ENCODE peak calls at places on chromosomes 6 and 20, in ten cellular contexts. One of them, this sample, is unnamed.

GRCh38 chr20:23195635-23196034 is 109.5 kb upstream of the CD93 start:
- DNase-seq in nephron progenitor cell: no peak
- DNase-seq in NCI-H2171 treated with DMSO at 0.1 percent for 48 hours: no peak
- DNase-seq in SHP77: no peak
- DNase-seq in activated CD8-positive, alpha-beta T cell treated with anti-CD3 and anti-CD28 coated beads for 36 hours: no peak
- DNase-seq in adipocyte: no peak
- DNase-seq in T1000: no peak
- DNase-seq in AG09309: no peak
- DNase-seq in hepatocyte: no peak
- DNase-seq in NCI-H1105: no peak
- DNase-seq in this sample: no peak

GRCh38 chr6:143337201-143337949 is 113.1 kb downstream of the ADAT2 start:
- DNase-seq in nephron progenitor cell: peak
- DNase-seq in NCI-H2171 treated with DMSO at 0.1 percent for 48 hours: no peak
- DNase-seq in SHP77: peak
- DNase-seq in activated CD8-positive, alpha-beta T cell treated with anti-CD3 and anti-CD28 coated beads for 36 hours: peak
- DNase-seq in adipocyte: no peak
- DNase-seq in T1000: no peak
- DNase-seq in AG09309: no peak
- DNase-seq in hepatocyte: peak
- DNase-seq in NCI-H1105: no peak
- DNase-seq in this sample: no peak

GRCh38 chr6:133833905-133834304 is 55.0 kb upstream of the TCF21 start:
- DNase-seq in nephron progenitor cell: no peak
- DNase-seq in NCI-H2171 treated with DMSO at 0.1 percent for 48 hours: peak
- DNase-seq in SHP77: no peak
- DNase-seq in activated CD8-positive, alpha-beta T cell treated with anti-CD3 and anti-CD28 coated beads for 36 hours: no peak
- DNase-seq in adipocyte: no peak
- DNase-seq in T1000: no peak
- DNase-seq in AG09309: no peak
- DNase-seq in hepatocyte: peak
- DNase-seq in NCI-H1105: peak
- DNase-seq in this sample: no peak

GRCh38 chr6:30508890-30509736 is 19.8 kb downstream of the HLA-E start:
- DNase-seq in nephron progenitor cell: no peak
- DNase-seq in NCI-H2171 treated with DMSO at 0.1 percent for 48 hours: peak
- DNase-seq in SHP77: no peak
- DNase-seq in activated CD8-positive, alpha-beta T cell treated with anti-CD3 and anti-CD28 coated beads for 36 hours: peak
- DNase-seq in adipocyte: no peak
- DNase-seq in T1000: no peak
- DNase-seq in AG09309: no peak
- DNase-seq in hepatocyte: no peak
- DNase-seq in NCI-H1105: no peak
- DNase-seq in this sample: no peak

GRCh38 chr20:57387463-57387862 is 3.7 kb upstream of the RBM38 start:
- DNase-seq in nephron progenitor cell: no peak
- DNase-seq in NCI-H2171 treated with DMSO at 0.1 percent for 48 hours: no peak
- DNase-seq in SHP77: no peak
- DNase-seq in activated CD8-positive, alpha-beta T cell treated with anti-CD3 and anti-CD28 coated beads for 36 hours: no peak
- DNase-seq in adipocyte: no peak
- DNase-seq in T1000: no peak
- DNase-seq in AG09309: no peak
- DNase-seq in hepatocyte: no peak
- DNase-seq in NCI-H1105: no peak
- DNase-seq in this sample: no peak

GRCh38 chr20:51220293-51220706 is 197.4 kb upstream of the KCNG1 start:
- DNase-seq in nephron progenitor cell: peak
- DNase-seq in NCI-H2171 treated with DMSO at 0.1 percent for 48 hours: no peak
- DNase-seq in SHP77: no peak
- DNase-seq in activated CD8-positive, alpha-beta T cell treated with anti-CD3 and anti-CD28 coated beads for 36 hours: peak
- DNase-seq in adipocyte: peak
- DNase-seq in T1000: no peak
- DNase-seq in AG09309: no peak
- DNase-seq in hepatocyte: peak
- DNase-seq in NCI-H1105: no peak
- DNase-seq in this sample: no peak

GRCh38 chr20:38947931-38948362 is 14.2 kb upstream of the DHX35 start:
- DNase-seq in nephron progenitor cell: no peak
- DNase-seq in NCI-H2171 treated with DMSO at 0.1 percent for 48 hours: no peak
- DNase-seq in SHP77: no peak
- DNase-seq in activated CD8-positive, alpha-beta T cell treated with anti-CD3 and anti-CD28 coated beads for 36 hours: no peak
- DNase-seq in adipocyte: no peak
- DNase-seq in T1000: no peak
- DNase-seq in AG09309: no peak
- DNase-seq in hepatocyte: no peak
- DNase-seq in NCI-H1105: no peak
- DNase-seq in this sample: no peak

GRCh38 chr6:47083586-47084047 is 41.5 kb upstream of the ADGRF1 start:
- DNase-seq in nephron progenitor cell: peak
- DNase-seq in NCI-H2171 treated with DMSO at 0.1 percent for 48 hours: peak
- DNase-seq in SHP77: peak
- DNase-seq in activated CD8-positive, alpha-beta T cell treated with anti-CD3 and anti-CD28 coated beads for 36 hours: no peak
- DNase-seq in adipocyte: peak
- DNase-seq in T1000: no peak
- DNase-seq in AG09309: peak
- DNase-seq in hepatocyte: peak
- DNase-seq in NCI-H1105: peak
- DNase-seq in this sample: peak

GRCh38 chr20:37846573-37846972 is 56.4 kb upstream of the VSTM2L start:
- DNase-seq in nephron progenitor cell: no peak
- DNase-seq in NCI-H2171 treated with DMSO at 0.1 percent for 48 hours: peak
- DNase-seq in SHP77: no peak
- DNase-seq in activated CD8-positive, alpha-beta T cell treated with anti-CD3 and anti-CD28 coated beads for 36 hours: no peak
- DNase-seq in adipocyte: no peak
- DNase-seq in T1000: no peak
- DNase-seq in AG09309: no peak
- DNase-seq in hepatocyte: peak
- DNase-seq in NCI-H1105: peak
- DNase-seq in this sample: no peak

GRCh38 chr6:20953019-20953418 is 418.8 kb downstream of the CDKAL1 start:
- DNase-seq in nephron progenitor cell: no peak
- DNase-seq in NCI-H2171 treated with DMSO at 0.1 percent for 48 hours: no peak
- DNase-seq in SHP77: peak
- DNase-seq in activated CD8-positive, alpha-beta T cell treated with anti-CD3 and anti-CD28 coated beads for 36 hours: no peak
- DNase-seq in adipocyte: no peak
- DNase-seq in T1000: no peak
- DNase-seq in AG09309: no peak
- DNase-seq in hepatocyte: no peak
- DNase-seq in NCI-H1105: peak
- DNase-seq in this sample: no peak

GRCh38 chr6:42313038-42313437 is 95.4 kb upstream of the MRPS10 start:
- DNase-seq in nephron progenitor cell: no peak
- DNase-seq in NCI-H2171 treated with DMSO at 0.1 percent for 48 hours: no peak
- DNase-seq in SHP77: no peak
- DNase-seq in activated CD8-positive, alpha-beta T cell treated with anti-CD3 and anti-CD28 coated beads for 36 hours: no peak
- DNase-seq in adipocyte: peak
- DNase-seq in T1000: no peak
- DNase-seq in AG09309: no peak
- DNase-seq in hepatocyte: no peak
- DNase-seq in NCI-H1105: no peak
- DNase-seq in this sample: no peak

GRCh38 chr6:108959972-108960582 is 111.9 kb downstream of the ARMC2 start:
- DNase-seq in nephron progenitor cell: no peak
- DNase-seq in NCI-H2171 treated with DMSO at 0.1 percent for 48 hours: no peak
- DNase-seq in SHP77: no peak
- DNase-seq in activated CD8-positive, alpha-beta T cell treated with anti-CD3 and anti-CD28 coated beads for 36 hours: peak
- DNase-seq in adipocyte: no peak
- DNase-seq in T1000: no peak
- DNase-seq in AG09309: no peak
- DNase-seq in hepatocyte: no peak
- DNase-seq in NCI-H1105: no peak
- DNase-seq in this sample: no peak

GRCh38 chr20:34713194-34713943 is 9.2 kb downstream of the TP53INP2 start:
- DNase-seq in nephron progenitor cell: no peak
- DNase-seq in NCI-H2171 treated with DMSO at 0.1 percent for 48 hours: peak
- DNase-seq in SHP77: no peak
- DNase-seq in activated CD8-positive, alpha-beta T cell treated with anti-CD3 and anti-CD28 coated beads for 36 hours: peak
- DNase-seq in adipocyte: peak
- DNase-seq in T1000: peak
- DNase-seq in AG09309: peak
- DNase-seq in hepatocyte: peak
- DNase-seq in NCI-H1105: no peak
- DNase-seq in this sample: peak

GRCh38 chr6:47525330-47526057 is 47.9 kb downstream of the CD2AP start:
- DNase-seq in nephron progenitor cell: no peak
- DNase-seq in NCI-H2171 treated with DMSO at 0.1 percent for 48 hours: no peak
- DNase-seq in SHP77: no peak
- DNase-seq in activated CD8-positive, alpha-beta T cell treated with anti-CD3 and anti-CD28 coated beads for 36 hours: no peak
- DNase-seq in adipocyte: no peak
- DNase-seq in T1000: no peak
- DNase-seq in AG09309: no peak
- DNase-seq in hepatocyte: no peak
- DNase-seq in NCI-H1105: no peak
- DNase-seq in this sample: no peak

GRCh38 chr20:45470939-45471338 is 1.4 kb downstream of the WFDC2 start:
- DNase-seq in nephron progenitor cell: no peak
- DNase-seq in NCI-H2171 treated with DMSO at 0.1 percent for 48 hours: no peak
- DNase-seq in SHP77: no peak
- DNase-seq in activated CD8-positive, alpha-beta T cell treated with anti-CD3 and anti-CD28 coated beads for 36 hours: peak
- DNase-seq in adipocyte: peak
- DNase-seq in T1000: no peak
- DNase-seq in AG09309: no peak
- DNase-seq in hepatocyte: no peak
- DNase-seq in NCI-H1105: no peak
- DNase-seq in this sample: no peak

GRCh38 chr6:107636486-107636885 is 146.6 kb downstream of the SOBP start:
- DNase-seq in nephron progenitor cell: no peak
- DNase-seq in NCI-H2171 treated with DMSO at 0.1 percent for 48 hours: no peak
- DNase-seq in SHP77: no peak
- DNase-seq in activated CD8-positive, alpha-beta T cell treated with anti-CD3 and anti-CD28 coated beads for 36 hours: no peak
- DNase-seq in adipocyte: no peak
- DNase-seq in T1000: no peak
- DNase-seq in AG09309: no peak
- DNase-seq in hepatocyte: no peak
- DNase-seq in NCI-H1105: no peak
- DNase-seq in this sample: no peak

GRCh38 chr6:70456725-70457124 is 43.4 kb downstream of the FAM135A start:
- DNase-seq in nephron progenitor cell: no peak
- DNase-seq in NCI-H2171 treated with DMSO at 0.1 percent for 48 hours: no peak
- DNase-seq in SHP77: no peak
- DNase-seq in activated CD8-positive, alpha-beta T cell treated with anti-CD3 and anti-CD28 coated beads for 36 hours: no peak
- DNase-seq in adipocyte: no peak
- DNase-seq in T1000: no peak
- DNase-seq in AG09309: no peak
- DNase-seq in hepatocyte: peak
- DNase-seq in NCI-H1105: no peak
- DNase-seq in this sample: no peak

GRCh38 chr6:71310261-71310660 is 21.6 kb downstream of the OGFRL1 start:
- DNase-seq in nephron progenitor cell: no peak
- DNase-seq in NCI-H2171 treated with DMSO at 0.1 percent for 48 hours: no peak
- DNase-seq in SHP77: no peak
- DNase-seq in activated CD8-positive, alpha-beta T cell treated with anti-CD3 and anti-CD28 coated beads for 36 hours: no peak
- DNase-seq in adipocyte: no peak
- DNase-seq in T1000: no peak
- DNase-seq in AG09309: no peak
- DNase-seq in hepatocyte: no peak
- DNase-seq in NCI-H1105: no peak
- DNase-seq in this sample: no peak

GRCh38 chr20:9506964-9507369 is 7.4 kb upstream of the LAMP5 start:
- DNase-seq in nephron progenitor cell: peak
- DNase-seq in NCI-H2171 treated with DMSO at 0.1 percent for 48 hours: no peak
- DNase-seq in SHP77: no peak
- DNase-seq in activated CD8-positive, alpha-beta T cell treated with anti-CD3 and anti-CD28 coated beads for 36 hours: no peak
- DNase-seq in adipocyte: no peak
- DNase-seq in T1000: no peak
- DNase-seq in AG09309: no peak
- DNase-seq in hepatocyte: no peak
- DNase-seq in NCI-H1105: no peak
- DNase-seq in this sample: no peak

GRCh38 chr6:82906951-82907350 is 158.7 kb downstream of the UBE3D start:
- DNase-seq in nephron progenitor cell: no peak
- DNase-seq in NCI-H2171 treated with DMSO at 0.1 percent for 48 hours: no peak
- DNase-seq in SHP77: no peak
- DNase-seq in activated CD8-positive, alpha-beta T cell treated with anti-CD3 and anti-CD28 coated beads for 36 hours: no peak
- DNase-seq in adipocyte: peak
- DNase-seq in T1000: no peak
- DNase-seq in AG09309: peak
- DNase-seq in hepatocyte: peak
- DNase-seq in NCI-H1105: no peak
- DNase-seq in this sample: no peak

GRCh38 chr6:85644374-85644762 is 1.7 kb upstream of the SYNCRIP start:
- DNase-seq in nephron progenitor cell: no peak
- DNase-seq in NCI-H2171 treated with DMSO at 0.1 percent for 48 hours: no peak
- DNase-seq in SHP77: no peak
- DNase-seq in activated CD8-positive, alpha-beta T cell treated with anti-CD3 and anti-CD28 coated beads for 36 hours: no peak
- DNase-seq in adipocyte: peak
- DNase-seq in T1000: no peak
- DNase-seq in AG09309: no peak
- DNase-seq in hepatocyte: peak
- DNase-seq in NCI-H1105: no peak
- DNase-seq in this sample: no peak

GRCh38 chr20:63742381-63743024 is 2.9 kb downstream of the SLC2A4RG start:
- DNase-seq in nephron progenitor cell: no peak
- DNase-seq in NCI-H2171 treated with DMSO at 0.1 percent for 48 hours: no peak
- DNase-seq in SHP77: no peak
- DNase-seq in activated CD8-positive, alpha-beta T cell treated with anti-CD3 and anti-CD28 coated beads for 36 hours: no peak
- DNase-seq in adipocyte: no peak
- DNase-seq in T1000: no peak
- DNase-seq in AG09309: no peak
- DNase-seq in hepatocyte: peak
- DNase-seq in NCI-H1105: no peak
- DNase-seq in this sample: no peak

GRCh38 chr6:135782517-135782916 is 69.0 kb upstream of the PDE7B start:
- DNase-seq in nephron progenitor cell: no peak
- DNase-seq in NCI-H2171 treated with DMSO at 0.1 percent for 48 hours: no peak
- DNase-seq in SHP77: no peak
- DNase-seq in activated CD8-positive, alpha-beta T cell treated with anti-CD3 and anti-CD28 coated beads for 36 hours: no peak
- DNase-seq in adipocyte: peak
- DNase-seq in T1000: no peak
- DNase-seq in AG09309: no peak
- DNase-seq in hepatocyte: no peak
- DNase-seq in NCI-H1105: no peak
- DNase-seq in this sample: no peak

GRCh38 chr6:134888316-134888715 is 61.6 kb downstream of the ALDH8A1 start:
- DNase-seq in nephron progenitor cell: no peak
- DNase-seq in NCI-H2171 treated with DMSO at 0.1 percent for 48 hours: no peak
- DNase-seq in SHP77: no peak
- DNase-seq in activated CD8-positive, alpha-beta T cell treated with anti-CD3 and anti-CD28 coated beads for 36 hours: no peak
- DNase-seq in adipocyte: no peak
- DNase-seq in T1000: no peak
- DNase-seq in AG09309: peak
- DNase-seq in hepatocyte: no peak
- DNase-seq in NCI-H1105: no peak
- DNase-seq in this sample: no peak

GRCh38 chr6:35757461-35758123 is 18.8 kb upstream of the CLPSL2 start:
- DNase-seq in nephron progenitor cell: peak
- DNase-seq in NCI-H2171 treated with DMSO at 0.1 percent for 48 hours: no peak
- DNase-seq in SHP77: no peak
- DNase-seq in activated CD8-positive, alpha-beta T cell treated with anti-CD3 and anti-CD28 coated beads for 36 hours: peak
- DNase-seq in adipocyte: no peak
- DNase-seq in T1000: no peak
- DNase-seq in AG09309: no peak
- DNase-seq in hepatocyte: peak
- DNase-seq in NCI-H1105: no peak
- DNase-seq in this sample: no peak

GRCh38 chr6:223763-224162 is 68.5 kb upstream of the DUSP22 start:
- DNase-seq in nephron progenitor cell: no peak
- DNase-seq in NCI-H2171 treated with DMSO at 0.1 percent for 48 hours: no peak
- DNase-seq in SHP77: no peak
- DNase-seq in activated CD8-positive, alpha-beta T cell treated with anti-CD3 and anti-CD28 coated beads for 36 hours: peak
- DNase-seq in adipocyte: no peak
- DNase-seq in T1000: no peak
- DNase-seq in AG09309: no peak
- DNase-seq in hepatocyte: no peak
- DNase-seq in NCI-H1105: no peak
- DNase-seq in this sample: no peak

GRCh38 chr6:162474722-162475121 is 252.8 kb downstream of the PRKN start:
- DNase-seq in nephron progenitor cell: no peak
- DNase-seq in NCI-H2171 treated with DMSO at 0.1 percent for 48 hours: no peak
- DNase-seq in SHP77: no peak
- DNase-seq in activated CD8-positive, alpha-beta T cell treated with anti-CD3 and anti-CD28 coated beads for 36 hours: no peak
- DNase-seq in adipocyte: no peak
- DNase-seq in T1000: no peak
- DNase-seq in AG09309: no peak
- DNase-seq in hepatocyte: no peak
- DNase-seq in NCI-H1105: no peak
- DNase-seq in this sample: no peak

This sample was measured in NCI-H1694 treated with DMSO at 0.1 percent for 48 hours.